ENCODE peak calls at places on chromosomes 16 and 17, in five cellular contexts. One of them, this sample, is unnamed.

GRCh38 chr16:11112723-11113348 is 143.2 kb downstream of the SOCS1 start:
- DNase-seq in HEK293T: no peak
- DNase-seq in SK-N-SH: no peak
- DNase-seq in HepG2: no peak
- DNase-seq in K562: peak
- DNase-seq in this sample: peak

GRCh38 chr17:73924488-73925186 is 278.8 kb upstream of the RPL38 start:
- DNase-seq in HEK293T: no peak
- DNase-seq in SK-N-SH: no peak
- DNase-seq in HepG2: no peak
- DNase-seq in K562: no peak
- DNase-seq in this sample: no peak

GRCh38 chr17:35160354-35161201 is 13.0 kb downstream of the UNC45B start:
- DNase-seq in HEK293T: no peak
- DNase-seq in SK-N-SH: no peak
- DNase-seq in HepG2: no peak
- DNase-seq in K562: no peak
- DNase-seq in this sample: no peak

GRCh38 chr17:83181991-83182619 is 102.7 kb downstream of the METRNL start:
- DNase-seq in HEK293T: no peak
- DNase-seq in SK-N-SH: no peak
- DNase-seq in HepG2: no peak
- DNase-seq in K562: no peak
- DNase-seq in this sample: no peak

GRCh38 chr16:83878838-83879237 is 20.1 kb upstream of the MLYCD start:
- DNase-seq in HEK293T: no peak
- DNase-seq in SK-N-SH: peak
- DNase-seq in HepG2: peak
- DNase-seq in K562: peak
- DNase-seq in this sample: no peak

GRCh38 chr17:66276328-66276937 is 26.0 kb upstream of the PRKCA start:
- DNase-seq in HEK293T: no peak
- DNase-seq in SK-N-SH: no peak
- DNase-seq in HepG2: peak
- DNase-seq in K562: peak
- DNase-seq in this sample: no peak

GRCh38 chr16:9528680-9529079 is 437.2 kb downstream of the HAPSTR1 start:
- DNase-seq in HEK293T: no peak
- DNase-seq in SK-N-SH: no peak
- DNase-seq in HepG2: no peak
- DNase-seq in K562: no peak
- DNase-seq in this sample: no peak

GRCh38 chr17:55248077-55248476 is 16.7 kb upstream of the HLF start:
- DNase-seq in HEK293T: no peak
- DNase-seq in SK-N-SH: no peak
- DNase-seq in HepG2: no peak
- DNase-seq in K562: no peak
- DNase-seq in this sample: no peak

GRCh38 chr16:87457051-87457611 is 35.7 kb downstream of the ZCCHC14 start:
- DNase-seq in HEK293T: no peak
- DNase-seq in SK-N-SH: peak
- DNase-seq in HepG2: no peak
- DNase-seq in K562: no peak
- DNase-seq in this sample: no peak

GRCh38 chr17:27544350-27545131 is 86.4 kb upstream of the LGALS9 start:
- DNase-seq in HEK293T: no peak
- DNase-seq in SK-N-SH: no peak
- DNase-seq in HepG2: no peak
- DNase-seq in K562: peak
- DNase-seq in this sample: peak

GRCh38 chr17:65156185-65156834 is 19.1 kb downstream of the RGS9 start:
- DNase-seq in HEK293T: no peak
- DNase-seq in SK-N-SH: no peak
- DNase-seq in HepG2: no peak
- DNase-seq in K562: no peak
- DNase-seq in this sample: no peak

DNA sequence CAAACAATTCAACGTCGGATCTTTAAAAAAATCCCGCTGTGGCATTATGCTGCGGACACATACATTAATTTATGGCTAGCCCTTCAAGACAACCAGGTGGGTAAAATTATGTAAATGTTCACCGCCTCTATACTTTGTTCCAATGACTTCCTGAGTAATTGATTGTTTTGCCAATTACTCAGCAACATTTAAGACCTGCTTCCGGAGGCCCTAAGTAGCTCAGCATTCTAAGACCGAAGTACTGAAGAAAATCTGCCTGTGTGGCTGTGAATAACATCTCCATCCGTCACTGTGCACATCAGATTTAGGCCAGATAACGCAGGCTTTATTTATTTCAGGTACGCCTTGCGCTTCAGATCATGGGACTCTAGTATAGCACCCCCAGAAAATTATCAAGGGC is 23.3 kb downstream of the QPRT start:
- DNase-seq in HEK293T: no peak
- DNase-seq in SK-N-SH: no peak
- DNase-seq in HepG2: no peak
- DNase-seq in K562: no peak
- DNase-seq in this sample: peak
- TF ChIP-seq FOXM1 in HEK293T: no peak
- TF ChIP-seq FOXM1 in SK-N-SH: no peak
- TF ChIP-seq FOXM1 in HepG2: no peak
- TF ChIP-seq FOXM1 in K562: no peak
- TF ChIP-seq FOXM1 in this sample: no peak

GRCh38 chr17:4947411-4948165 is 742 bp downstream of the PFN1 start:
- DNase-seq in HEK293T: peak
- DNase-seq in SK-N-SH: peak
- DNase-seq in HepG2: peak
- DNase-seq in K562: peak
- DNase-seq in this sample: no peak

GRCh38 chr17:4948166-4948996 is at the start of gene PFN1:
- DNase-seq in HEK293T: peak
- DNase-seq in SK-N-SH: peak
- DNase-seq in HepG2: peak
- DNase-seq in K562: peak
- DNase-seq in this sample: peak

GRCh38 chr17:4950075-4950756 is 703 bp upstream of the ENO3 start:
- DNase-seq in HEK293T: no peak
- DNase-seq in SK-N-SH: peak
- DNase-seq in HepG2: peak
- DNase-seq in K562: peak
- DNase-seq in this sample: no peak

GRCh38 chr17:4949321-4950074 is 1.2 kb upstream of the PFN1 start:
- DNase-seq in HEK293T: peak
- DNase-seq in SK-N-SH: peak
- DNase-seq in HepG2: peak
- DNase-seq in K562: peak
- DNase-seq in this sample: no peak

GRCh38 chr17:4948997-4949320 is 629 bp upstream of the PFN1 start:
- DNase-seq in HEK293T: peak
- DNase-seq in SK-N-SH: peak
- DNase-seq in HepG2: peak
- DNase-seq in K562: peak
- DNase-seq in this sample: no peak
- TF ChIP-seq FOXM1 in HEK293T: no peak
- TF ChIP-seq FOXM1 in SK-N-SH: no peak
- TF ChIP-seq FOXM1 in HepG2: no peak
- TF ChIP-seq FOXM1 in K562: no peak
- TF ChIP-seq FOXM1 in this sample: no peak

GRCh38 chr17:41518031-41518430 is 659 bp downstream of the KRT15 start:
- DNase-seq in HEK293T: no peak
- DNase-seq in SK-N-SH: no peak
- DNase-seq in HepG2: no peak
- DNase-seq in K562: no peak
- DNase-seq in this sample: no peak

GRCh38 chr17:41521574-41522261 is 3.0 kb upstream of the KRT15 start:
- DNase-seq in HEK293T: no peak
- DNase-seq in SK-N-SH: no peak
- DNase-seq in HepG2: peak
- DNase-seq in K562: peak
- DNase-seq in this sample: no peak

GRCh38 chr17:41520821-41521521 is 2.3 kb upstream of the KRT15 start:
- DNase-seq in HEK293T: no peak
- DNase-seq in SK-N-SH: peak
- DNase-seq in HepG2: no peak
- DNase-seq in K562: peak
- DNase-seq in this sample: no peak

GRCh38 chr17:41518789-41519449 is at the start of gene KRT15:
- DNase-seq in HEK293T: no peak
- DNase-seq in SK-N-SH: no peak
- DNase-seq in HepG2: no peak
- DNase-seq in K562: no peak
- DNase-seq in this sample: no peak

DNA sequence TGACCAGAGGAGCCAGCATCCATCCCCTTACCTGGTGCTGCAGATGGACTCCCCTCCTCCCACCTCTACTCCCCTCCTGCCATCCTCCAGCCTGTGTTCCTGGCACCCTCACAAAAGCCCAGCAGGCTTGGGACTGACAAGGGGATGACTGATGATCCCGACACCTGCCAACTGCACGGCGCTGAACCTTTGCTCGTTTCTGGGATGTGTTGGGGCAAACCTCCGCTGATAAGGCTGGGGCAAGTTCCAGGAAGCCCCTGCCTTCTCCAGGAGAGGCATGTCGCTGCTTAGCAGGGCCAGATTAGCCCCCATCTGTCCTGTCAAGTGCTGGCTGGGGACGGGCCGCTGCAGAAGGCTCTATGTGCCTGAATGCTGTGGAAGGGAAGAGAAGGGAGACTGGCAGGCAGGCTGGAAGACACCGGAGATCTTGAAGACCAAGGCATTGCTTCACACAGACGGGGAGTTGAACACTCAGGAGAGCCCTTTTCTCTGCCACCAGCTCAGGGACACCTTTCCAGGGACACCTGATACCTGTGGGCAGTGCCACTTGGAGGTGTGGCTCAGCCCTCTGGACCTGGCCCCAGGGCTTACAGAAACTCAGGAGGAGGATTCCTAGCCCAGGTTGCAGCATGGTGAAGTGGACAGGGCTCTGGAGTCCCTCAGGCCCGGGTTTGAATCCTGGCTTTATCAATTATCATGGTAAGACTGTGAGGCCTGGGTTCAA is 973 bp upstream of the KRT15 start:
- DNase-seq in HEK293T: no peak
- DNase-seq in SK-N-SH: no peak
- DNase-seq in HepG2: no peak
- DNase-seq in K562: peak
- DNase-seq in this sample: no peak
- TF ChIP-seq FOXM1 in HEK293T: no peak
- TF ChIP-seq FOXM1 in SK-N-SH: no peak
- TF ChIP-seq FOXM1 in HepG2: no peak
- TF ChIP-seq FOXM1 in K562: no peak
- TF ChIP-seq FOXM1 in this sample: no peak

GRCh38 chr16:19005561-19006445 is 22.1 kb downstream of the TMC7 start:
- DNase-seq in HEK293T: no peak
- DNase-seq in SK-N-SH: no peak
- DNase-seq in HepG2: peak
- DNase-seq in K562: no peak
- DNase-seq in this sample: no peak
- TF ChIP-seq FOXM1 in HEK293T: no peak
- TF ChIP-seq FOXM1 in SK-N-SH: no peak
- TF ChIP-seq FOXM1 in HepG2: no peak
- TF ChIP-seq FOXM1 in K562: no peak
- TF ChIP-seq FOXM1 in this sample: no peak

GRCh38 chr17:63699638-63700527 is at the start of gene LIMD2:
- DNase-seq in HEK293T: peak
- DNase-seq in SK-N-SH: peak
- DNase-seq in HepG2: no peak
- DNase-seq in K562: peak
- DNase-seq in this sample: no peak
- TF ChIP-seq FOXM1 in HEK293T: no peak
- TF ChIP-seq FOXM1 in SK-N-SH: no peak
- TF ChIP-seq FOXM1 in HepG2: no peak
- TF ChIP-seq FOXM1 in K562: no peak
- TF ChIP-seq FOXM1 in this sample: no peak

This sample was measured in GM12878.